ENCODE peak calls at places on chromosomes 7 and 10, in four cellular contexts. L is HepG2, D is GM12878, I is K562. J is an unnamed sample.

GRCh38 chr7:32893225-32893560 is 1.6 kb upstream of the KBTBD2 start:
- DNase-seq in L (no peak), D (no peak), I (no peak), J (no peak)

GRCh38 chr10:19946791-19947190 is 130.6 kb downstream of the PLXDC2 start:
- DNase-seq in L (no peak), D (no peak), I (no peak), J (peak)

GRCh38 chr7:148374698-148375259 is 215.8 kb upstream of the C7orf33 start:
- DNase-seq in L (no peak), D (no peak), I (no peak), J (no peak)

GRCh38 chr7:37775921-37776320 is 72.5 kb upstream of the NME8 start:
- DNase-seq in L (no peak), D (no peak), I (no peak), J (no peak)

GRCh38 chr7:31052504-31052840 is 364 bp downstream of the ADCYAP1R1 start:
- DNase-seq in L (no peak), D (no peak), I (no peak), J (no peak)

GRCh38 chr10:48745662-48746245 is 61.1 kb downstream of the WDFY4 start:
- DNase-seq in L (no peak), D (no peak), I (peak), J (peak)

GRCh38 chr7:66859794-66860645 is 61.0 kb upstream of the TMEM248 start:
- DNase-seq in L (no peak), D (no peak), I (no peak), J (peak)

GRCh38 chr10:43375401-43376020 is 4.1 kb downstream of the FXYD4 start:
- DNase-seq in L (no peak), D (no peak), I (no peak), J (no peak)

GRCh38 chr10:69438531-69439349 is 12.5 kb upstream of the TSPAN15 start:
- DNase-seq in L (no peak), D (no peak), I (no peak), J (no peak)

GRCh38 chr7:54712777-54713176 is 46.2 kb downstream of the SEC61G start:
- DNase-seq in L (no peak), D (no peak), I (no peak), J (no peak)

GRCh38 chr7:35819310-35819709 is 18.5 kb downstream of the SEPTIN7 start:
- DNase-seq in L (no peak), D (no peak), I (no peak), J (no peak)

GRCh38 chr7:8365499-8366110 is 67.8 kb upstream of the NXPH1 start:
- DNase-seq in L (peak), D (no peak), I (peak), J (peak)

GRCh38 chr7:43112941-43113621 is 634 bp downstream of the HECW1 start:
- DNase-seq in L (no peak), D (no peak), I (peak), J (peak)

GRCh38 chr7:115241151-115241550 is 319.3 kb downstream of the MDFIC start:
- DNase-seq in L (no peak), D (no peak), I (no peak), J (no peak)

GRCh38 chr10:50832171-50832751 is 53.2 kb downstream of the A1CF start:
- DNase-seq in L (peak), D (no peak), I (no peak), J (no peak)

GRCh38 chr7:48154792-48155413 is 16.4 kb upstream of the ABCA13 start:
- DNase-seq in L (peak), D (no peak), I (peak), J (peak)

GRCh38 chr10:21527634-21528451 is 2.4 kb upstream of the SKIDA1 start:
- DNase-seq in L (no peak), D (no peak), I (peak), J (no peak)

GRCh38 chr7:107355616-107356015 is 114.2 kb upstream of the GPR22 start:
- DNase-seq in L (no peak), D (no peak), I (no peak), J (no peak)

GRCh38 chr7:125195156-125195555 is 265.5 kb upstream of the POT1 start:
- DNase-seq in L (no peak), D (no peak), I (no peak), J (no peak)

GRCh38 chr10:115082521-115082920 is 10.6 kb upstream of the ATRNL1 start:
- DNase-seq in L (no peak), D (no peak), I (no peak), J (no peak)

GRCh38 chr10:52756295-52756694 is 16.3 kb downstream of the MBL2 start:
- DNase-seq in L (peak), D (no peak), I (no peak), J (no peak)

GRCh38 chr7:105321754-105322455 is 66.8 kb downstream of the SRPK2 start:
- DNase-seq in L (no peak), D (no peak), I (no peak), J (no peak)

GRCh38 chr10:13340626-13341370 is 7.3 kb downstream of the SEPHS1 start:
- DNase-seq in L (no peak), D (peak), I (no peak), J (no peak)

GRCh38 chr10:124073642-124074377 is 19.6 kb downstream of the CHST15 start:
- DNase-seq in L (no peak), D (no peak), I (no peak), J (no peak)

GRCh38 chr10:101032637-101033201 is 1.7 kb downstream of the SFXN3 start:
- DNase-seq in L (peak), D (no peak), I (peak), J (no peak)

GRCh38 chr7:88789480-88790064 is 6.0 kb downstream of the TEX47 start:
- DNase-seq in L (no peak), D (no peak), I (peak), J (peak)

DNA sequence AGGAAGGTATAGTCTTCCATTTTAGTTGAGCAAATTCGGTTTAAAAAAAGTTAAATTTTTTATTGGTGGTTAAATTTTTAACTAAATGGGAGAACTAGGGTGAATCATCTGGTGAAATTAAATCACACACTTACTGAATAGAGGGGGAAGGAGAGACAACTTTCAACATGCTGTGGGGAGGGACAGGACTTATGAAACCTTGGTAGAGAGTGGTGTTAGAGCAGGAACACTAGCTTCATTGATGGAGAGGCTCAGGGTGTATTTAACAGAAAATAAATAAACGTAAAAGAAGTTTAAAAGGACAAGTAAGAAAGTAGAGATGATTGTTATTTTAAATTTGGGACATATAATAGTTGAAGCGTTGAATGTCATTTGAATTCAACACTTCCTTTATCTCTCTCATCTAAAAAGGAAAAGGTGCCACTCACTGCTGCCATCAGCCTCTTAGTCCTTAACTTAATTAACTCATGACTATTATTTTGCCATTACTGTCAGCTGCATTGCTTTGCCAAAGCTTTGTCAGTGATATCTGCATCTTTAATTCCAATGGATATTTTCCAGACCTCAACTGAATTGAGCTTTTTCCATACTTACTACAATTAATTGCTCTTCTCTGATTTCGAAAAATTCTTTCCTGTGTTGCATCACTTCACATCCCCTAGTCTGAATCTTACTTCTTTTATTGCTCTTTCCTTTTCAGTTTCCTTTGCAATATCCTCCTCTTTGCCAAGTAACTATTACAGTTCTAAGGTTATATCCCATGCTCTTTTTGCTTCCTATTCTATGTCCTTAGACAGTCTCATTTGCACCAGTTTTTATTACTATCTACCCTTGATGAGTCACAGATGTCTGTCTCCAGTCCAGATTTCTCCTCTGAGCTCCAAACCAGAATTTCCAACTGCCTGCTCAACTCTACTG is 71.7 kb downstream of the GNAT3 start:
- DNase-seq in L (no peak), D (no peak), I (no peak), J (no peak)
- TF ChIP-seq CTCF in L (no peak), D (no peak), I (no peak), J (no peak)

GRCh38 chr7:5429857-5430611 is 6.4 kb upstream of the TNRC18 start:
- DNase-seq in L (no peak), D (no peak), I (peak), J (peak)

GRCh38 chr7:5433181-5433580 is 9.5 kb upstream of the TNRC18 start:
- DNase-seq in L (no peak), D (no peak), I (no peak), J (no peak)

GRCh38 chr7:5432691-5433090 is 9.1 kb upstream of the TNRC18 start:
- DNase-seq in L (no peak), D (no peak), I (no peak), J (no peak)

GRCh38 chr7:5430612-5430947 is 6.9 kb upstream of the TNRC18 start:
- DNase-seq in L (no peak), D (no peak), I (no peak), J (no peak)

GRCh38 chr7:5431485-5432118 is 8.0 kb upstream of the TNRC18 start:
- DNase-seq in L (no peak), D (no peak), I (no peak), J (no peak)
- TF ChIP-seq REST in L (no peak), D (no peak), I (no peak), J (no peak)

GRCh38 chr7:140235114-140235513 is 58.3 kb upstream of the KDM7A start:
- DNase-seq in L (no peak), D (no peak), I (peak), J (no peak)
- TF ChIP-seq CREB1 in L (no peak), D (no peak), I (peak), J (no peak)

DNA sequence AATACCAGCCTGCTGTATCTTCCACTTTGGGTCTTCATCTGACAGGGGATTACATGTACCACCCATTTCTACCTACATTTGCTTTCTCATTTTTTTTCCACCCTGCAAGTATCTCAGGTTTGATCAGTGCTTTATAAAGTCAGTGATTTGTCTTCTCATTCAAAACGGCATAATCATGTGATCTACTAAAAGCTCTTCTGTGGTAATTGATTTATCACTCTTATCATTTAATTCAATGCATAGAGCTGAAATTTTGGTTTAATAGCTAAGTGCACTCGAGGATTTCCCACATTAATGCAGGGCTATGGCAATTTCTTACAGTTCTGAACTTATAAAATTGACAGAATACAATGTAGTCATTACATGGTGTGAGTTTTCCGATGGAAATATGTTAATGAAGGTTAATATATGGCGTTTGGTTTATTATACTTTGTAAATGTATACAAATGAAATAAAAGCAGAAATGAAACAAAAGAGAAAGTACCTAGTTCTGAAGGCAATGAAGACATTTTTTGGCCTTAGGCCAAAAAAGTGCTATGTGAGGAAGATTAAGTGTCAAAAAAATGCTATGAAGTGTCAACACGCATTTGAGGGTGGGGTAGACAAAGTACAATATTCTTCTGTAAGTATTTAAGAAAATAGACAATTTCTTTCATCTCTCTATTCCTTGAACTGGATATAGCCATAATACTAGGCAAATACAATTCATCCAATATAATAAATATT is 457.3 kb downstream of the ETV1 start:
- DNase-seq in L (no peak), D (no peak), I (peak), J (no peak)
- TF ChIP-seq CTCF in L (no peak), D (no peak), I (no peak), J (no peak)

GRCh38 chr7:604038-604883 is 84.6 kb upstream of the PDGFA start:
- DNase-seq in L (no peak), D (peak), I (peak), J (no peak)
- TF ChIP-seq REST in L (no peak), D (no peak), I (no peak), J (no peak)